ENCODE peak calls at places on chromosomes 4 and X, in nine cellular contexts. One of them, this sample, is unnamed.

GRCh38 chr4:148064451-148064850 is 332.6 kb downstream of the ARHGAP10 start:
- DNase-seq in stimulated activated CD4-positive, alpha-beta T cell treated with anti-CD3 and anti-CD28 coated beads, Interleukin-15, amount 100 ng/mL, for 24 hours: no peak
- DNase-seq in NCI-H146: no peak
- DNase-seq in left kidney: no peak
- DNase-seq in non-pigmented ciliary epithelial cell: no peak
- DNase-seq in AG08396: no peak
- DNase-seq in prostate gland: no peak
- DNase-seq in activated B cell treated with CpG ODN at 0.5 μM for 24 hours: no peak
- DNase-seq in breast epithelium: no peak
- DNase-seq in this sample: no peak

GRCh38 chr4:15964159-15964558 is 1.2 kb upstream of the FGFBP2 start:
- DNase-seq in prostate gland: no peak
- DNase-seq in left kidney: no peak
- DNase-seq in NCI-H146: no peak
- DNase-seq in activated B cell treated with CpG ODN at 0.5 μM for 24 hours: no peak
- DNase-seq in AG08396: no peak
- DNase-seq in stimulated activated CD4-positive, alpha-beta T cell treated with anti-CD3 and anti-CD28 coated beads, Interleukin-15, amount 100 ng/mL, for 24 hours: no peak
- DNase-seq in non-pigmented ciliary epithelial cell: no peak
- DNase-seq in breast epithelium: no peak
- DNase-seq in this sample: no peak

GRCh38 chr4:120218981-120219380 is 152.3 kb upstream of the MAD2L1 start:
- DNase-seq in stimulated activated CD4-positive, alpha-beta T cell treated with anti-CD3 and anti-CD28 coated beads, Interleukin-15, amount 100 ng/mL, for 24 hours: no peak
- DNase-seq in NCI-H146: no peak
- DNase-seq in non-pigmented ciliary epithelial cell: no peak
- DNase-seq in left kidney: no peak
- DNase-seq in prostate gland: no peak
- DNase-seq in breast epithelium: no peak
- DNase-seq in activated B cell treated with CpG ODN at 0.5 μM for 24 hours: no peak
- DNase-seq in AG08396: no peak
- DNase-seq in this sample: no peak

GRCh38 chr4:128517739-128518510 is 230.3 kb upstream of the PGRMC2 start:
- DNase-seq in prostate gland: no peak
- DNase-seq in breast epithelium: peak; percentile 21
- DNase-seq in NCI-H146: no peak
- DNase-seq in left kidney: peak; percentile 39
- DNase-seq in activated B cell treated with CpG ODN at 0.5 μM for 24 hours: no peak
- DNase-seq in non-pigmented ciliary epithelial cell: peak; percentile 83
- DNase-seq in AG08396: peak; percentile 81
- DNase-seq in stimulated activated CD4-positive, alpha-beta T cell treated with anti-CD3 and anti-CD28 coated beads, Interleukin-15, amount 100 ng/mL, for 24 hours: peak; percentile 5
- DNase-seq in this sample: peak; percentile 17

GRCh38 chr4:169492436-169493163 is 119.8 kb downstream of the NEK1 start:
- DNase-seq in activated B cell treated with CpG ODN at 0.5 μM for 24 hours: no peak
- DNase-seq in prostate gland: no peak
- DNase-seq in non-pigmented ciliary epithelial cell: no peak
- DNase-seq in NCI-H146: peak; percentile 2
- DNase-seq in stimulated activated CD4-positive, alpha-beta T cell treated with anti-CD3 and anti-CD28 coated beads, Interleukin-15, amount 100 ng/mL, for 24 hours: peak; percentile 20
- DNase-seq in breast epithelium: no peak
- DNase-seq in AG08396: peak; percentile 54
- DNase-seq in left kidney: peak; percentile 52
- DNase-seq in this sample: peak; percentile 20

GRCh38 chr4:2651546-2651945 is 104.6 kb downstream of the TNIP2 start:
- DNase-seq in left kidney: no peak
- DNase-seq in activated B cell treated with CpG ODN at 0.5 μM for 24 hours: no peak
- DNase-seq in prostate gland: no peak
- DNase-seq in stimulated activated CD4-positive, alpha-beta T cell treated with anti-CD3 and anti-CD28 coated beads, Interleukin-15, amount 100 ng/mL, for 24 hours: no peak
- DNase-seq in NCI-H146: no peak
- DNase-seq in non-pigmented ciliary epithelial cell: no peak
- DNase-seq in AG08396: no peak
- DNase-seq in breast epithelium: no peak
- DNase-seq in this sample: no peak

GRCh38 chr4:40283413-40283812 is 51.7 kb upstream of the CHRNA9 start:
- DNase-seq in left kidney: peak; percentile 88
- DNase-seq in breast epithelium: no peak
- DNase-seq in activated B cell treated with CpG ODN at 0.5 μM for 24 hours: no peak
- DNase-seq in prostate gland: no peak
- DNase-seq in stimulated activated CD4-positive, alpha-beta T cell treated with anti-CD3 and anti-CD28 coated beads, Interleukin-15, amount 100 ng/mL, for 24 hours: peak; percentile 52
- DNase-seq in non-pigmented ciliary epithelial cell: no peak
- DNase-seq in AG08396: no peak
- DNase-seq in NCI-H146: no peak
- DNase-seq in this sample: no peak

GRCh38 chr4:100935090-100935489 is 412.2 kb downstream of the PPP3CA start:
- DNase-seq in activated B cell treated with CpG ODN at 0.5 μM for 24 hours: no peak
- DNase-seq in left kidney: no peak
- DNase-seq in NCI-H146: no peak
- DNase-seq in prostate gland: no peak
- DNase-seq in breast epithelium: no peak
- DNase-seq in AG08396: no peak
- DNase-seq in stimulated activated CD4-positive, alpha-beta T cell treated with anti-CD3 and anti-CD28 coated beads, Interleukin-15, amount 100 ng/mL, for 24 hours: no peak
- DNase-seq in non-pigmented ciliary epithelial cell: no peak
- DNase-seq in this sample: no peak

GRCh38 chrX:123924181-123924580 is 37.3 kb upstream of the STAG2 start:
- DNase-seq in NCI-H146: no peak
- DNase-seq in left kidney: peak; percentile 73
- DNase-seq in activated B cell treated with CpG ODN at 0.5 μM for 24 hours: no peak
- DNase-seq in breast epithelium: no peak
- DNase-seq in non-pigmented ciliary epithelial cell: no peak
- DNase-seq in stimulated activated CD4-positive, alpha-beta T cell treated with anti-CD3 and anti-CD28 coated beads, Interleukin-15, amount 100 ng/mL, for 24 hours: no peak
- DNase-seq in AG08396: no peak
- DNase-seq in prostate gland: no peak
- DNase-seq in this sample: no peak

GRCh38 chr4:19614171-19614570 is 637.5 kb upstream of the SLIT2 start:
- DNase-seq in AG08396: no peak
- DNase-seq in NCI-H146: no peak
- DNase-seq in non-pigmented ciliary epithelial cell: no peak
- DNase-seq in stimulated activated CD4-positive, alpha-beta T cell treated with anti-CD3 and anti-CD28 coated beads, Interleukin-15, amount 100 ng/mL, for 24 hours: no peak
- DNase-seq in breast epithelium: no peak
- DNase-seq in activated B cell treated with CpG ODN at 0.5 μM for 24 hours: no peak
- DNase-seq in left kidney: no peak
- DNase-seq in prostate gland: no peak
- DNase-seq in this sample: no peak

GRCh38 chrX:7603387-7603786 is 239.6 kb upstream of the VCX start:
- DNase-seq in left kidney: no peak
- DNase-seq in non-pigmented ciliary epithelial cell: no peak
- DNase-seq in stimulated activated CD4-positive, alpha-beta T cell treated with anti-CD3 and anti-CD28 coated beads, Interleukin-15, amount 100 ng/mL, for 24 hours: no peak
- DNase-seq in activated B cell treated with CpG ODN at 0.5 μM for 24 hours: no peak
- DNase-seq in NCI-H146: no peak
- DNase-seq in AG08396: no peak
- DNase-seq in breast epithelium: no peak
- DNase-seq in prostate gland: no peak
- DNase-seq in this sample: no peak

GRCh38 chr4:158169516-158169915 is 3.3 kb downstream of the GASK1B start:
- DNase-seq in NCI-H146: no peak
- DNase-seq in breast epithelium: no peak
- DNase-seq in prostate gland: no peak
- DNase-seq in left kidney: no peak
- DNase-seq in stimulated activated CD4-positive, alpha-beta T cell treated with anti-CD3 and anti-CD28 coated beads, Interleukin-15, amount 100 ng/mL, for 24 hours: no peak
- DNase-seq in AG08396: no peak
- DNase-seq in non-pigmented ciliary epithelial cell: no peak
- DNase-seq in activated B cell treated with CpG ODN at 0.5 μM for 24 hours: no peak
- DNase-seq in this sample: no peak

GRCh38 chr4:153248641-153249198 is 44.5 kb downstream of the TRIM2 start:
- DNase-seq in breast epithelium: no peak
- DNase-seq in left kidney: peak; percentile 84
- DNase-seq in activated B cell treated with CpG ODN at 0.5 μM for 24 hours: no peak
- DNase-seq in non-pigmented ciliary epithelial cell: no peak
- DNase-seq in stimulated activated CD4-positive, alpha-beta T cell treated with anti-CD3 and anti-CD28 coated beads, Interleukin-15, amount 100 ng/mL, for 24 hours: no peak
- DNase-seq in AG08396: no peak
- DNase-seq in prostate gland: no peak
- DNase-seq in NCI-H146: peak; percentile 59
- DNase-seq in this sample: no peak

GRCh38 chr4:157115613-157116340 is 39.8 kb downstream of the GLRB start:
- DNase-seq in left kidney: peak; percentile 5
- DNase-seq in stimulated activated CD4-positive, alpha-beta T cell treated with anti-CD3 and anti-CD28 coated beads, Interleukin-15, amount 100 ng/mL, for 24 hours: no peak
- DNase-seq in NCI-H146: no peak
- DNase-seq in breast epithelium: no peak
- DNase-seq in AG08396: peak; percentile 18
- DNase-seq in non-pigmented ciliary epithelial cell: peak; percentile 61
- DNase-seq in activated B cell treated with CpG ODN at 0.5 μM for 24 hours: no peak
- DNase-seq in prostate gland: no peak
- DNase-seq in this sample: no peak

GRCh38 chr4:8728536-8729407 is 136.2 kb downstream of the CPZ start:
- DNase-seq in stimulated activated CD4-positive, alpha-beta T cell treated with anti-CD3 and anti-CD28 coated beads, Interleukin-15, amount 100 ng/mL, for 24 hours: no peak
- DNase-seq in left kidney: peak; percentile 45
- DNase-seq in AG08396: no peak
- DNase-seq in NCI-H146: no peak
- DNase-seq in breast epithelium: no peak
- DNase-seq in non-pigmented ciliary epithelial cell: no peak
- DNase-seq in prostate gland: no peak
- DNase-seq in activated B cell treated with CpG ODN at 0.5 μM for 24 hours: peak; percentile 12
- DNase-seq in this sample: no peak

GRCh38 chrX:23634181-23634580 is 33.1 kb upstream of the PRDX4 start:
- DNase-seq in non-pigmented ciliary epithelial cell: no peak
- DNase-seq in AG08396: no peak
- DNase-seq in activated B cell treated with CpG ODN at 0.5 μM for 24 hours: no peak
- DNase-seq in left kidney: no peak
- DNase-seq in prostate gland: no peak
- DNase-seq in stimulated activated CD4-positive, alpha-beta T cell treated with anti-CD3 and anti-CD28 coated beads, Interleukin-15, amount 100 ng/mL, for 24 hours: no peak
- DNase-seq in breast epithelium: no peak
- DNase-seq in NCI-H146: no peak
- DNase-seq in this sample: no peak

GRCh38 chrX:40377684-40378083 is 203.1 kb upstream of the ATP6AP2 start:
- DNase-seq in non-pigmented ciliary epithelial cell: no peak
- DNase-seq in NCI-H146: no peak
- DNase-seq in breast epithelium: no peak
- DNase-seq in prostate gland: no peak
- DNase-seq in stimulated activated CD4-positive, alpha-beta T cell treated with anti-CD3 and anti-CD28 coated beads, Interleukin-15, amount 100 ng/mL, for 24 hours: no peak
- DNase-seq in AG08396: no peak
- DNase-seq in left kidney: no peak
- DNase-seq in activated B cell treated with CpG ODN at 0.5 μM for 24 hours: no peak
- DNase-seq in this sample: no peak